ENCODE peak calls at places on chromosomes 13 and 19, in six cellular contexts. W, E, L, B, P and N are unnamed samples.
A peak's percentile ranks its signal among the peaks of the same experiment; 100 is the strongest.

GRCh38 chr13:64525687-64526086 is 2704.4 kb downstream of the PCDH9 start:
- DNase-seq in B (no peak), L (no peak), P (no peak), W (no peak), E (no peak), N (no peak)

GRCh38 chr19:2176336-2176994 is 12.7 kb downstream of the DOT1L start:
- DNase-seq in B (peak; percentile 34), L (no peak), E (no peak), P (no peak), W (no peak), N (no peak)

GRCh38 chr19:464146-464545 is 3.3 kb upstream of the SHC2 start:
- DNase-seq in B (no peak), L (no peak), P (no peak), W (no peak), E (no peak), N (no peak)

GRCh38 chr13:42892760-42893159 is 99.3 kb downstream of the EPSTI1 start:
- DNase-seq in L (peak; percentile 69), W (no peak), E (no peak), P (no peak), B (no peak), N (no peak)

GRCh38 chr19:30085394-30085793 is 143.4 kb downstream of the URI1 start:
- DNase-seq in P (no peak), B (no peak), E (no peak), L (no peak), W (peak; percentile 20), N (no peak)

GRCh38 chr19:29622191-29623070 is 16.3 kb downstream of the POP4 start:
- DNase-seq in L (no peak), B (no peak), W (no peak), P (no peak), E (no peak), N (no peak)

GRCh38 chr13:51770681-51771417 is 33.1 kb downstream of the DHRS12 start:
- DNase-seq in B (no peak), E (no peak), P (peak; percentile 73), W (no peak), L (no peak), N (no peak)

GRCh38 chr19:2289714-2290435 is 7.9 kb upstream of the PEAK3 start:
- DNase-seq in W (no peak), P (peak; percentile 41), L (no peak), E (peak; percentile 42), B (no peak), N (no peak)

GRCh38 chr13:43113603-43114002 is 90.2 kb downstream of the DNAJC15 start:
- DNase-seq in L (peak; percentile 28), E (no peak), B (no peak), W (no peak), P (no peak), N (peak; percentile 69)

GRCh38 chr19:19628499-19629134 is 597 bp upstream of the LPAR2 start:
- DNase-seq in B (peak; percentile 74), W (peak; percentile 59), P (peak; percentile 85), L (peak; percentile 72), E (no peak), N (peak; percentile 75)

GRCh38 chr13:102914629-102914935 is 68.8 kb downstream of the ERCC5 start:
- DNase-seq in L (no peak), W (no peak), E (no peak), B (no peak), P (no peak), N (peak; percentile 45)

GRCh38 chr13:79581870-79582315 is 100.9 kb downstream of the NDFIP2 start:
- DNase-seq in P (no peak), W (no peak), E (peak; percentile 36), L (peak; percentile 50), B (peak; percentile 40), N (no peak)

GRCh38 chr19:44762033-44762432 is 13.5 kb downstream of the BCL3 start:
- DNase-seq in B (no peak), E (no peak), W (no peak), P (no peak), L (no peak), N (no peak)

GRCh38 chr13:70357031-70357430 is 248.8 kb upstream of the KLHL1 start:
- DNase-seq in L (no peak), E (no peak), W (no peak), P (no peak), B (no peak), N (no peak)

GRCh38 chr13:19713186-19713965 is 69.4 kb downstream of the PSPC1 start:
- DNase-seq in L (peak; percentile 83), E (no peak), P (no peak), B (no peak), W (no peak), N (no peak)

DNA sequence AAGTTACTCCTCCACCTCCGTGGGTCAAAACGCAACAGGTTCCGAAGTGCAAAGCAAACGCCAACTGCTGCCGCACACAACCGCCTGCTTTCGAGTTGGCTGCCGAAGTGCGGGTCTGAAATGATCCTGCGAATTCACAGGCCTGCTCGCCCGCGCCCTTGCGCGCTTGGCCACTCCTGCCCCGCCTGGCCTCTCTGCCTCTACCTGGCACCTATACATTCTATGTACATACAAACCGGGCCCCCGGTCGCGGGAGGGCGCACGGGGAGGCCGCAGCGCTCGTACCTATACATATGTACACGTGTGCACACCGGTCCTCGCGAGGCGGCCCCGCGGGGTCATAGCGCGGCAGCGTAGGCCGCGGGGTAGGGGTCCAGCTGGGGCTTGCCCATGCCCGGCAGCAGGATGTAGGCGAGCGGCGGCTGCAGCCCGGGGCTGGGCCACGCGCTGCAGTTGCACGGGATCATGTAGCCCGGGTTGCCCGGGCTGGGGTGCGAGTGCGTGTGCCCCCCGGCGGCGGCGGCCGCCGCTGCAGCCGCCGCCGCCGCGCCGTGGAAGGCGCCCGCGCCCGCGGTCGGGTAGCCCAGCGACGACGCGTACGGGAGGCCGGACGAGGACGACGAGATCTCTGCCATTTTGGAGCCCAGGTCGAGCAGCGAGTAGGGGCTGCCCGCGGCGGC is 1.3 kb downstream of the SOX21 start:
- DNase-seq in W (no peak), L (no peak), P (no peak), E (no peak), B (no peak), N (no peak)
- TF ChIP-seq CTCF in W (no peak), L (no peak), P (no peak), E (peak; percentile 10), B (no peak), N (no peak)

GRCh38 chr19:35913589-35913988 is 5.5 kb upstream of the TYROBP start:
- DNase-seq in B (no peak), P (no peak), L (no peak), W (no peak), E (no peak), N (no peak)
- H3K4me1 ChIP-seq in B (no peaks in the 10 kb centered on the region), P (no peaks in the 10 kb centered on the region), L (no peaks in the 10 kb centered on the region), W (no peaks in the 10 kb centered on the region), E (no peaks in the 10 kb centered on the region), N (no peaks in the 10 kb centered on the region)

GRCh38 chr19:35155981-35156672 is 1.6 kb downstream of the FXYD5 start:
- DNase-seq in B (no peak), P (no peak), E (no peak), L (no peak), W (no peak), N (no peak)
- TF ChIP-seq CTCF in B (no peak), P (no peak), E (no peak), L (no peak), W (no peak), N (no peak)

GRCh38 chr13:33174491-33174890 is 111.1 kb downstream of the STARD13 start:
- DNase-seq in W (no peak), E (no peak), B (no peak), L (no peak), P (no peak), N (no peak)

GRCh38 chr13:33178197-33178699 is 107.3 kb downstream of the STARD13 start:
- DNase-seq in B (no peak), W (no peak), E (no peak), P (no peak), L (no peak), N (no peak)

GRCh38 chr13:33174980-33175379 is 110.6 kb downstream of the STARD13 start:
- DNase-seq in B (no peak), L (no peak), P (no peak), E (no peak), W (no peak), N (no peak)

GRCh38 chr13:33175991-33176390 is 109.6 kb downstream of the STARD13 start:
- DNase-seq in P (no peak), B (no peak), W (no peak), L (no peak), E (no peak), N (no peak)

DNA sequence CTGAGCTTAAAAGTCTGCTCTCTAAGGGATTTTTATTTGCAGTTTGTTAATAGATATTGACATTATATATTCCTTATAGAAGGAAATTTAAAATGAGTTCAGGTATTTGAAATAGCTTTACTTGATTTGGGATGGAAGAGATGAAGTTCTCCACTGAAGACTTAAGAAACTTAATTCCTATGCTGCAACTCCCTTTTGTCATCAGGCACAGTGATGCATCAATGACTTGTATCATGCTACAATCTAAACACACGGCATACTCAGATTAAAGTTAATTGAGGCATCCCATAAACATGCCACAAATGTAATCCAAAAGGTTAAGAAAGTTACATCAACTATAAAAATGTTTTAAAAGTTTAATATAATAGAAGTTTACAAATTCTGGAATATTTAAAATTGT is 109.0 kb downstream of the STARD13 start:
- DNase-seq in B (no peak), L (peak; percentile 42), P (no peak), E (no peak), W (no peak), N (no peak)
- H3K4me1 ChIP-seq in B (no peaks in the 10 kb centered on the region), L (peaks cover 17% of the 10 kb centered on the region), P (no peaks in the 10 kb centered on the region), E (peaks cover 78% of the 10 kb centered on the region), W (peaks cover 20% of the 10 kb centered on the region), N (peaks cover 12% of the 10 kb centered on the region)

GRCh38 chr13:71979616-71980015 is 112.6 kb upstream of the DACH1 start:
- DNase-seq in L (peak; percentile 16), W (no peak), E (no peak), B (no peak), P (no peak), N (no peak)
- TF ChIP-seq CTCF in L (peak; percentile 38), W (no peak), E (no peak), B (peak; percentile 33), P (no peak), N (peak; percentile 50)

GRCh38 chr13:50421457-50422130 is 406.4 kb downstream of the KCNRG start:
- DNase-seq in E (no peak), L (peak; percentile 38), W (no peak), B (no peak), P (no peak), N (no peak)
- H3K4me1 ChIP-seq in E (peaks cover 61% of the 10 kb centered on the region), L (peaks cover 16% of the 10 kb centered on the region), W (peaks cover 5% of the 10 kb centered on the region), B (peaks cover 24% of the 10 kb centered on the region), P (peaks cover 14% of the 10 kb centered on the region), N (no peaks in the 10 kb centered on the region)

GRCh38 chr13:113350938-113351335 is 13.0 kb downstream of the GRTP1 start:
- DNase-seq in L (no peak), W (no peak), B (no peak), P (no peak), E (no peak), N (no peak)
- TF ChIP-seq CTCF in L (no peak), W (no peak), B (no peak), P (no peak), E (no peak), N (no peak)